ENCODE peak calls at places on chromosomes 1 and 21, in nine cellular contexts. Y is psoas muscle, P is pancreas, T is GM10248, S is GM13977, M is B cell, B is uterus, X is HFF-Myc, Q is left ventricle myocardium inferior. C is an unnamed sample.

GRCh38 chr1:181647314-181648035 is 164.2 kb downstream of the CACNA1E start:
- DNase-seq in Y (no peak), P (no peak), T (no peak), S (no peak), M (no peak), B (no peak), X (no peak), Q (no peak), C (no peak)

GRCh38 chr21:45590726-45591618 is 48.7 kb upstream of the SLC19A1 start:
- DNase-seq in Y (peak), P (peak), T (peak), S (peak), M (peak), B (no peak), X (no peak), Q (peak), C (peak)

GRCh38 chr1:155003227-155003765 is 694 bp downstream of the ZBTB7B start:
- DNase-seq in Y (peak), P (no peak), T (no peak), S (no peak), M (no peak), B (peak), X (no peak), Q (no peak), C (no peak)

GRCh38 chr1:16175610-16176553 is 20.0 kb upstream of the EPHA2 start:
- DNase-seq in Y (peak), P (peak), T (no peak), S (no peak), M (no peak), B (peak), X (peak), Q (peak), C (no peak)

GRCh38 chr1:244731651-244732050 is 78.7 kb downstream of the DESI2 start:
- DNase-seq in Y (no peak), P (no peak), T (no peak), S (no peak), M (no peak), B (no peak), X (no peak), Q (no peak), C (no peak)

GRCh38 chr1:31441073-31441472 is 28.1 kb downstream of the SERINC2 start:
- DNase-seq in Y (no peak), P (no peak), T (no peak), S (no peak), M (no peak), B (no peak), X (no peak), Q (no peak), C (no peak)

GRCh38 chr1:221832617-221833016 is 90.7 kb upstream of the DUSP10 start:
- DNase-seq in Y (no peak), P (no peak), T (no peak), S (no peak), M (no peak), B (no peak), X (no peak), Q (peak), C (no peak)

GRCh38 chr1:226370144-226370923 is 37.6 kb downstream of the PARP1 start:
- DNase-seq in Y (no peak), P (no peak), T (peak), S (peak), M (peak), B (no peak), X (no peak), Q (no peak), C (no peak)

GRCh38 chr1:181812211-181812610 is 249.3 kb downstream of the ZNF648 start:
- DNase-seq in Y (no peak), P (no peak), T (no peak), S (no peak), M (no peak), B (no peak), X (no peak), Q (no peak), C (no peak)

GRCh38 chr21:41768371-41769042 is 1.7 kb upstream of the RIPK4 start:
- DNase-seq in Y (no peak), P (peak), T (no peak), S (peak), M (no peak), B (no peak), X (no peak), Q (no peak), C (no peak)

GRCh38 chr21:35291963-35292627 is 243.0 kb upstream of the RUNX1 start:
- DNase-seq in Y (no peak), P (no peak), T (no peak), S (no peak), M (no peak), B (no peak), X (no peak), Q (no peak), C (no peak)

GRCh38 chr1:247494746-247495145 is 36.8 kb upstream of the OR2B11 start:
- DNase-seq in Y (no peak), P (no peak), T (no peak), S (no peak), M (no peak), B (no peak), X (no peak), Q (no peak), C (no peak)

GRCh38 chr21:33967086-33967571 is 51.5 kb upstream of the ATP5PO start:
- DNase-seq in Y (no peak), P (no peak), T (no peak), S (no peak), M (no peak), B (no peak), X (no peak), Q (no peak), C (no peak)

GRCh38 chr1:66211521-66211920 is 322.4 kb upstream of the SGIP1 start:
- DNase-seq in Y (no peak), P (no peak), T (no peak), S (no peak), M (no peak), B (no peak), X (no peak), Q (no peak), C (no peak)

GRCh38 chr1:228452194-228453021 is 34.8 kb upstream of the RNF187 start:
- DNase-seq in Y (no peak), P (no peak), T (no peak), S (no peak), M (no peak), B (no peak), X (no peak), Q (no peak), C (no peak)

GRCh38 chr1:50421366-50421748 is 1.9 kb downstream of the DMRTA2 start:
- DNase-seq in Y (no peak), P (no peak), T (no peak), S (no peak), M (no peak), B (no peak), X (no peak), Q (no peak), C (no peak)

GRCh38 chr1:236618507-236618906 is 14.2 kb upstream of the HEATR1 start:
- DNase-seq in Y (no peak), P (no peak), T (no peak), S (no peak), M (no peak), B (no peak), X (no peak), Q (no peak), C (no peak)

GRCh38 chr1:180597520-180597919 is 34.3 kb upstream of the XPR1 start:
- DNase-seq in Y (no peak), P (no peak), T (no peak), S (no peak), M (no peak), B (no peak), X (no peak), Q (no peak), C (no peak)

GRCh38 chr1:99558539-99558938 is 87.4 kb upstream of the PALMD start:
- DNase-seq in Y (no peak), P (no peak), T (no peak), S (no peak), M (no peak), B (no peak), X (no peak), Q (no peak), C (no peak)

GRCh38 chr1:17869826-17870225 is 114.7 kb downstream of the ACTL8 start:
- DNase-seq in Y (no peak), P (no peak), T (no peak), S (no peak), M (no peak), B (no peak), X (no peak), Q (no peak), C (no peak)

GRCh38 chr1:23283660-23284602 is 60.2 kb downstream of the HNRNPR start:
- DNase-seq in Y (no peak), P (no peak), T (no peak), S (no peak), M (no peak), B (no peak), X (no peak), Q (no peak), C (no peak)

GRCh38 chr1:209387969-209388329 is 195.6 kb upstream of the CAMK1G start:
- DNase-seq in Y (no peak), P (no peak), T (no peak), S (no peak), M (no peak), B (no peak), X (no peak), Q (no peak), C (no peak)

GRCh38 chr1:27958513-27958912 is 1.3 kb upstream of the XKR8 start:
- DNase-seq in Y (peak), P (no peak), T (no peak), S (no peak), M (no peak), B (peak), X (no peak), Q (no peak), C (no peak)

GRCh38 chr1:168843950-168844349 is 114.9 kb upstream of the DPT start:
- DNase-seq in Y (no peak), P (no peak), T (no peak), S (no peak), M (no peak), B (no peak), X (no peak), Q (no peak), C (no peak)

GRCh38 chr21:41445465-41445862 is 19.4 kb downstream of the MX1 start:
- DNase-seq in Y (no peak), P (no peak), T (no peak), S (no peak), M (no peak), B (no peak), X (no peak), Q (no peak), C (no peak)

GRCh38 chr1:3219005-3219724 is 150.2 kb downstream of the PRDM16 start:
- DNase-seq in Y (peak), P (peak), T (no peak), S (no peak), M (no peak), B (no peak), X (no peak), Q (peak), C (no peak)

GRCh38 chr1:204289280-204289679 is 70.4 kb downstream of the PLEKHA6 start:
- DNase-seq in Y (no peak), P (no peak), T (no peak), S (no peak), M (no peak), B (no peak), X (no peak), Q (no peak), C (no peak)

GRCh38 chr1:198118136-198118535 is 38.7 kb upstream of the NEK7 start:
- DNase-seq in Y (peak), P (no peak), T (no peak), S (no peak), M (no peak), B (peak), X (peak), Q (peak), C (no peak)

GRCh38 chr1:180288232-180288818 is 58.3 kb downstream of the LHX4 start:
- DNase-seq in Y (no peak), P (no peak), T (no peak), S (no peak), M (no peak), B (no peak), X (no peak), Q (no peak), C (no peak)

GRCh38 chr1:38246955-38247952 is 200.7 kb upstream of the POU3F1 start:
- DNase-seq in Y (no peak), P (no peak), T (no peak), S (no peak), M (no peak), B (peak), X (peak), Q (no peak), C (no peak)

GRCh38 chr1:185144233-185144632 is 12.5 kb downstream of the TRMT1L start:
- DNase-seq in Y (no peak), P (no peak), T (no peak), S (no peak), M (no peak), B (no peak), X (no peak), Q (no peak), C (no peak)

GRCh38 chr1:43887748-43888147 is 45.9 kb upstream of the ARTN start:
- DNase-seq in Y (no peak), P (no peak), T (no peak), S (no peak), M (no peak), B (no peak), X (no peak), Q (no peak), C (no peak)

GRCh38 chr1:165162671-165163241 is 193.8 kb downstream of the LMX1A start:
- DNase-seq in Y (peak), P (no peak), T (no peak), S (no peak), M (no peak), B (no peak), X (no peak), Q (no peak), C (no peak)

GRCh38 chr1:205325334-205325884 is 3.9 kb upstream of the NUAK2 start:
- DNase-seq in Y (no peak), P (no peak), T (peak), S (peak), M (peak), B (peak), X (peak), Q (no peak), C (peak)

GRCh38 chr1:10897981-10898728 is 101.7 kb upstream of the CASZ1 start:
- DNase-seq in Y (peak), P (no peak), T (no peak), S (no peak), M (no peak), B (no peak), X (no peak), Q (no peak), C (no peak)

GRCh38 chr1:7644906-7645750 is 126.0 kb upstream of the VAMP3 start:
- DNase-seq in Y (no peak), P (peak), T (no peak), S (no peak), M (no peak), B (no peak), X (no peak), Q (peak), C (no peak)

GRCh38 chr1:219385786-219386427 is 212.2 kb downstream of the LYPLAL1 start:
- DNase-seq in Y (no peak), P (no peak), T (peak), S (peak), M (peak), B (peak), X (no peak), Q (no peak), C (no peak)

GRCh38 chr1:40167317-40167716 is 6.1 kb downstream of the RLF start:
- DNase-seq in Y (no peak), P (no peak), T (no peak), S (no peak), M (no peak), B (no peak), X (no peak), Q (no peak), C (no peak)
- TF ChIP-seq CTCF in Y (no peak), P (no peak), T (no peak), S (no peak), M (no peak), B (no peak), X (no peak), Q (no peak), C (no peak)

DNA sequence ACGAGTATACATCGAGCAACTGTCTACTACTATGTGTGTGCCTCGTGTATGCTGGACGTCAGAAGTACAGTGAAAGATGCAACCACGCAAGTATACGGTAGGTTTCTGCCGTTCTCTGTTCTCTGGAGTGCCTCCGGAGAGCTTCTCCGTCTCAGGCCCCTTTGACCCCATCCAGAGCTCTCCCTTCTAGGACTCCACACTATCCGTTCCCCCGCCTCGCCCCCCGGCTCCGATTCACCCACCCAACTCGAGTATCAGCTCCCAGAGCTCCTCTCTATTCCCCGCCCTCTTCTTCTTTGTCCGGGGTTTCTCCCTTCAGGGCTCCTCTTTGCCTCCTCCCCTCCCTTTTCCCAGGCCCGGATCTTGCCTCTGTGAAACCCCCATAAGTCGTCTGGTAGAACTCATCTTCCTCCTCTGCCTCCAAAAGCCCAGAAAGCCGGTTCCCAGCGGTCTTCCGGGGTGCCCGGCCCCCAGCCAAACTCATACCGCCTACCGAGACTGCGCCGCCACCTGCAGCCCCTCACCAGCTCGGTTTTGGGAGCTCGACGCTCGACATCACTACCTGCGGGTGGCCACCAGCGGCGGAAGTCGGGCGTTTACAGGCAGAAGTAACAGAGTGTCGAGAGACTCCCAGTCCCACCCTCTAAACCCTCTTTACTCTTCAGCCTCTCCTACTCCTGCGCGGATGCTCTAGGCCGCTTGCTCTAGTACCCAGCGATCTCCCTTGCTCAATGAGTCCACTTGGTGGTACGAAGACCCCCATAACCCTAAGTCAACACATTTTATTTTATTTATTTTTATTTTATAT is at the start of gene VPS72:
- DNase-seq in Y (peak), P (peak), T (peak), S (peak), M (peak), B (peak), X (peak), Q (peak), C (peak)
- TF ChIP-seq CTCF in Y (peak), P (no peak), T (no peak), S (no peak), M (no peak), B (no peak), X (no peak), Q (peak), C (no peak)

GRCh38 chr1:21012937-21013336 is 163.8 kb downstream of the EIF4G3 start:
- DNase-seq in Y (no peak), P (no peak), T (no peak), S (no peak), M (no peak), B (no peak), X (no peak), Q (no peak), C (no peak)
- TF ChIP-seq CTCF in Y (no peak), P (no peak), T (no peak), S (no peak), M (no peak), B (no peak), X (no peak), Q (no peak), C (no peak)

GRCh38 chr1:153773004-153773921 is 1.9 kb upstream of the SLC27A3 start:
- DNase-seq in Y (no peak), P (no peak), T (no peak), S (no peak), M (peak), B (no peak), X (no peak), Q (no peak), C (no peak)

GRCh38 chr1:153774780-153775431 is at the start of gene SLC27A3:
- DNase-seq in Y (peak), P (peak), T (no peak), S (peak), M (peak), B (peak), X (no peak), Q (peak), C (no peak)

GRCh38 chr1:153771841-153772593 is 3.2 kb upstream of the SLC27A3 start:
- DNase-seq in Y (no peak), P (no peak), T (no peak), S (no peak), M (peak), B (peak), X (no peak), Q (no peak), C (no peak)

GRCh38 chr1:153775432-153776311 is 465 bp downstream of the SLC27A3 start:
- DNase-seq in Y (peak), P (peak), T (peak), S (peak), M (peak), B (peak), X (no peak), Q (peak), C (peak)

GRCh38 chr1:153774036-153774435 is 1.2 kb upstream of the SLC27A3 start:
- DNase-seq in Y (no peak), P (no peak), T (no peak), S (no peak), M (peak), B (no peak), X (no peak), Q (no peak), C (no peak)
- TF ChIP-seq CTCF in Y (no peak), P (no peak), T (no peak), S (no peak), M (no peak), B (no peak), X (no peak), Q (no peak), C (no peak)

DNA sequence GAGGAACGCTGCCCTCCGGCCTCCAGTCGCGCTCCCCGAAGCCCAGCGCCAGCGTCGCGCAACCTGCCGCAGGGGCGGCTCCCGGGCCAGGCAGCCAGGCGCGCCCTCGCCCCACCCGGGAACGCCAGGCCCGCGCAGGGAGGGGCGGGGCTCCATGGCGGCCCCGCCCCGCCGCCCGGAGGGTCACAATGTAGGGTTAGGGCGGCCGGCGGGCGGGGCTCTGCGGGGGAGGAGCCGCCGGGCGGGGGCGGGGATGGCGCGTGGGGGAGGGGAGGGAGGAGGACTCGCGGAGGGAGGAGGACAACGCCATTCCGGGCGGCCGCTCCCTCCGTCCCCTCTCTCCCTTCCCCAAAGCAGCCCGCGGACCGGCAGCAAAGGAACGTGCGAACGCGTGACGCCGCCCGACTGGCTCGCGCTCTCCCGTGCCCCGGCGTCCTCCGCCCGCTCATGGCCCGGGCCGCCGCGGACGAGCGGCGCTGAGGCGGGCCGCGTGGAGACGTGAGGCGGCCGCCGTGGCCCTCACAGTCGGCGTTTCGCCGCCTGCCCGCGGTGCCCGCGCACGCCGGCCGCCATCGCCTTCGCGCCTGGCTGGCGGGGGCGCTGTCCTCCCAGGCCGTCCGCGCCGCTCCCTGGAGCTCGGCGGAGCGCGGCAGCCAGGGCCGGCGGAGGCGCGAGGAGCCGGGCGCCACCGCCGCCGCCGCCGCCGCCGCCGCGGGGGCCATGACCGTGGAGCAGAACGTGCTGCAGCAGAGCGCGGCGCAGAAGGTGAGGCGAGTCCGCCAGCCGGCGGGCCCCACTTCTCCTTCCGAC is at the start of gene USP25:
- DNase-seq in Y (peak), P (peak), T (peak), S (peak), M (peak), B (peak), X (no peak), Q (peak), C (peak)
- TF ChIP-seq CTCF in Y (peak), P (no peak), T (peak), S (peak), M (no peak), B (no peak), X (no peak), Q (peak), C (no peak)

GRCh38 chr1:186297439-186297838 is 77.6 kb downstream of the TPR start:
- DNase-seq in Y (no peak), P (no peak), T (no peak), S (no peak), M (no peak), B (no peak), X (no peak), Q (no peak), C (no peak)
- TF ChIP-seq CTCF in Y (no peak), P (no peak), T (no peak), S (no peak), M (no peak), B (no peak), X (no peak), Q (no peak), C (no peak)

GRCh38 chr1:248811514-248812490 is 13.9 kb downstream of the SH3BP5L start:
- DNase-seq in Y (no peak), P (no peak), T (no peak), S (no peak), M (no peak), B (no peak), X (no peak), Q (no peak), C (no peak)
- TF ChIP-seq CTCF in Y (no peak), P (no peak), T (peak), S (peak), M (no peak), B (no peak), X (no peak), Q (no peak), C (no peak)

GRCh38 chr1:113106910-113107309 is 33.9 kb downstream of the LRIG2 start:
- DNase-seq in Y (no peak), P (no peak), T (no peak), S (no peak), M (no peak), B (no peak), X (no peak), Q (no peak), C (no peak)

GRCh38 chr1:113109908-113110554 is 37.0 kb downstream of the LRIG2 start:
- DNase-seq in Y (no peak), P (no peak), T (no peak), S (no peak), M (no peak), B (peak), X (peak), Q (no peak), C (no peak)
- TF ChIP-seq CTCF in Y (no peak), P (no peak), T (no peak), S (no peak), M (no peak), B (no peak), X (peak), Q (peak), C (no peak)

GRCh38 chr21:32099812-32100416 is 178.9 kb downstream of the MIS18A start:
- DNase-seq in Y (no peak), P (no peak), T (no peak), S (no peak), M (no peak), B (no peak), X (no peak), Q (no peak), C (no peak)
- TF ChIP-seq CTCF in Y (no peak), P (no peak), T (no peak), S (no peak), M (no peak), B (no peak), X (peak), Q (no peak), C (no peak)

C was measured in natural killer cell.